ENCODE peak calls at places on chromosome 1, in eight cellular contexts. Y is esophagus muscularis mucosa, X is stomach, W is K562, K is sigmoid colon, C is HCT116, E is endothelial cell of umbilical vein, T is H1. O is an unnamed sample. For H3K4me1, the result is how much of the 10 kb centered on the place peaks cover.

GRCh38 chr1:7558041-7558461 is 213.0 kb upstream of the VAMP3 start:
- DNase-seq in T (no peak), X (no peak), K (no peak), W (no peak), E (no peak), Y (no peak), C (no peak), O (no peak)

GRCh38 chr1:15411593-15412487 is 2.2 kb downstream of the EFHD2 start:
- DNase-seq in T (no peak), C (no peak), Y (no peak), W (peak), X (peak), K (no peak), E (peak), O (no peak)

GRCh38 chr1:21251773-21252471 is 38.3 kb downstream of the ECE1 start:
- DNase-seq in K (peak), E (peak), X (peak), C (peak), W (peak), Y (no peak), T (no peak), O (no peak)

GRCh38 chr1:160834945-160835565 is 27.6 kb downstream of the CD244 start:
- DNase-seq in T (no peak), K (no peak), E (peak), C (peak), Y (no peak), W (peak), X (no peak), O (no peak)

GRCh38 chr1:74480068-74480467 is 32.3 kb downstream of the LRRC53 start:
- DNase-seq in C (no peak), W (no peak), Y (no peak), E (no peak), T (no peak), X (no peak), K (no peak), O (no peak)

GRCh38 chr1:179153217-179153616 is 71.3 kb downstream of the TOR3A start:
- DNase-seq in C (no peak), W (no peak), K (no peak), T (no peak), X (no peak), Y (no peak), E (no peak), O (no peak)

GRCh38 chr1:3639397-3639911 is 10.4 kb downstream of the WRAP73 start:
- DNase-seq in T (no peak), W (no peak), E (no peak), K (no peak), C (no peak), Y (no peak), X (no peak), O (no peak)

GRCh38 chr1:155125946-155126493 is 1.7 kb upstream of the EFNA1 start:
- DNase-seq in X (peak), K (peak), T (peak), W (peak), Y (no peak), E (peak), C (no peak), O (no peak)

GRCh38 chr1:156578006-156578405 is 1.5 kb upstream of the TTC24 start:
- DNase-seq in K (peak), T (no peak), E (no peak), X (no peak), Y (no peak), C (no peak), W (no peak), O (no peak)

GRCh38 chr1:15343729-15344128 is 66.0 kb upstream of the EFHD2 start:
- DNase-seq in Y (no peak), K (peak), X (peak), W (no peak), C (no peak), T (no peak), E (no peak), O (no peak)

GRCh38 chr1:210260087-210260486 is 27.5 kb downstream of the SERTAD4 start:
- DNase-seq in T (no peak), C (no peak), W (no peak), K (no peak), X (no peak), Y (no peak), E (no peak), O (no peak)

GRCh38 chr1:206586501-206587445 is 25.5 kb downstream of the EIF2D start:
- DNase-seq in T (no peak), Y (no peak), E (no peak), W (no peak), X (no peak), K (no peak), C (no peak), O (no peak)

GRCh38 chr1:66752000-66752592 is at the start of gene DYNLT5:
- DNase-seq in E (peak), T (peak), K (peak), W (no peak), Y (no peak), X (peak), C (no peak), O (no peak)
- H3K4me1 ChIP-seq in E (under half), T (under half), K (under half), W (under half), Y (under half), X (under half), C (under half), O (under half)

DNA sequence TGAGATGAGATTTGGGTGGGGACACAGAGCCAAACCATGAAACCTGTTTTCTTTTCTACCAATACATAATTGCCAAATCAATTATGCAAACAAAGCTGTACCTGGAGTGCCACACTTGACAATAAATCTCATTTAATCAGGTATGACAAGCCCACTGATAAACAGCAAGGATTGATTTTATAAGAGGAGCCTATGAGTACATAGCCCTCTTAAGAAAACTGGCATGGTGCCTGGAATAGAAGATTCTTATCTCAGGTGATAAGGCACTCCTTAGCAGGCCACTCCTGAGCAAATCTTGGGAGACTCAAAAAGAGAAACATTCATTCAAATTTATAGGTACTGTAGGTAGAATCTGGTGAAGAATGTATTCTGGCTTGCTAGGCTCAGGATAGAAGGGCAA is 28.6 kb upstream of the PDE4B start:
- DNase-seq in X (no peak), W (no peak), C (no peak), K (no peak), Y (no peak), E (no peak), T (no peak), O (no peak)
- TF ChIP-seq POLR2AphosphoS5 in X (no peak), W (no peak), C (no peak), K (no peak), Y (no peak), E (no peak), T (no peak), O (no peak)

DNA sequence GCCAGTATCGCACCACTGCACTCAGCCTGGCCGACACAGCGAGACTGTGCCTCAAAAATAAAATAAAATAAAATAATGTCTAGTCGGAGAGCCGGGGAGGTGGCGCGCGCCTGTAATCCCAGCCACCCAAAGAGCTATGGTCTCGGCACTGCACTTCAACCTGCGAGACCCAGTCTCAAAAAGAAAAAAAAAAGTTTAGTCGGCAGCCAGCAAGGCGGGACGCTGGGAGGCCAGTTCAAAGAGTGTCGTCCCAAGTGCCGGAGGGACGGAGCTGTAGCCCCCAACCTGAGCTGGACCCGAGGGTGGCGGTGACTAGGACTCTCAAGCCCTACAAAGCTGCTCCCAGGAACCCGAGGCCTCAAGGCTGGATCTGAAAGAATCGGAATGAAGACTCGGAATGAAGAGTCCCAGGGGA is 632 bp upstream of the FALEC start:
- DNase-seq in K (no peak), W (no peak), E (no peak), Y (no peak), C (no peak), T (no peak), X (no peak), O (no peak)
- H3K4me1 ChIP-seq in K (under half), W (under half), E (under half), Y (under half), C (under half), T (under half), X (under half), O (under half)

GRCh38 chr1:17432412-17432811 is 7.1 kb downstream of the RCC2 start:
- DNase-seq in C (no peak), K (no peak), E (no peak), W (no peak), X (no peak), Y (no peak), T (no peak), O (no peak)
- TF ChIP-seq POLR2AphosphoS5 in C (no peak), K (no peak), E (no peak), W (no peak), X (no peak), Y (no peak), T (peak), O (no peak)

DNA sequence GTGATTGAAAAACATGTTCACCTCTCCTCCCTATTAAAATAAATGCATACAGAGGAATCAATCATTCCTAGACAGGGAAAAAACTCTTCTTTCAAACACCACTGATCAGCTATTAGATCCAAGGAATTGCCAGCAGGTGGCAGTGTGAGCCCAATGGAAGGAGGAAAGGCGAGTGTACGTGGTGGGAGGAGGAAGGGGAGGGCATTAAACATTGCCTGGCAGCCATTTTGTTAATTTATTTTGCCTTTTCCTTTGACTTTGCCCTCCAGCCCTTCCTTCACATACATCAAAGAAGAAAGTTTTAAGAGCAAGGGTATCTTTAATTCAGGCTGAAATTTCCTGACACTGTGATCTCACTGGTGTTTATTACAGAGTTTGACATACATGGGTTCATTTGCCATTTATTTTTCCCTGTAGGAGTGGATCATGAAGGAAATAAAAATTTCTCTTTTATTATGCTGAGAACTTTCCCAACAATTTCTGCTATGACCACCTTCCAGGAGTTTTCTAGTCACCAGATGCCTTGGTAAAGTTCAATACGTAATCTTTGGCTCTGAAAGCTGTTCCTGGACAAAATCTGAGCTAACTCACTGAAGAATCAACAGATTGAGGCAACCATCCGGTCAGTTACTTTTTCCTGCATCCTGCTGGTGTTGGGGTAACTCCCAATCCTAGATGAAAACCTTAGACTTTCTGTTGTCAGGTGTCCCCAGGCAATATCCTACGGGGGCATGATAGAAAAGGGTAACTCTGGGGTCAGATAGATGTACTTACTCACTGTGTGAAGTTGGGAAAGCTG is 1.9 kb upstream of the GNAI3 start:
- DNase-seq in E (peak), Y (no peak), T (peak), K (peak), X (peak), C (peak), W (peak), O (no peak)
- H3K4me1 ChIP-seq in E (under half), Y (under half), T (under half), K (under half), X (under half), C (under half), W (under half), O (under half)

DNA sequence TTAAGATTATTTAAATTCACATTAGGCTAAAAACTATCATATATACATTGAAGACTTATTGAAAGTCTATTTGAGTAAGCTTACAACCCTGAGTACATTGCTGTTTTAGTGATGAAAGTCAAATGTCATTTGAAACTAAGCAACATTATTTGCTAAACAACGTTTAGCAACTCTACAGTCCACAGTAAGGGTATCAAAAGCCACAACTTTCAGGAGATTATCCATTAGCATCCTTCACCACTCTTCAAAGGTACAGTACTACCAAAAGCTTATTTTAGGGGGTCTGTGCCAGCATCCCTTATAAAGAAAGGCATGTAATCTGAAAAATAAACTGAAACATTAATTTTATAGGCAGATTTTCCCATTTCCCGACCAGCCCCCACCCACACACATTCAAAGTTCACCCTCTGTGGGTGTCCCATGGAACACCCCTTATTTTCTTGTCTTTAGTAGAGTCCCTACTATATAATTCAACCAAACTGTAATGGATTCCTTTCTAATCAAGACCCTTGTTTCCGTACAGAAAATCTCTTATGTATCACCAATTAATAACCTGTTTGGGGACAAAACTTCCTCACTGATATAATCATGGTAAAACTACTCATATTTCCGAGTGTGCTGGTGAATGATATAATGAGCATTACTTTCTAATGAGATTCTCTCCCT is 11.0 kb downstream of the SFPQ start:
- DNase-seq in C (no peak), W (no peak), T (no peak), X (no peak), E (no peak), K (no peak), Y (no peak), O (no peak)
- TF ChIP-seq POLR2AphosphoS5 in C (no peak), W (peak), T (no peak), X (no peak), E (no peak), K (no peak), Y (no peak), O (no peak)